ENCODE peak calls at places on chromosomes 2 and 18, in eight cellular contexts. C, Z, G, Q, R, Y, D and T are unnamed samples. For H3K9me3 and H3K36me3, the result is how much of the 10 kb centered on the place peaks cover.

GRCh38 chr18:37577051-37577611 is 11.5 kb upstream of the CELF4 start:
- DNase-seq in Q (no peak), Z (no peak), G (peak), D (no peak), C (no peak), Y (no peak), R (no peak), T (peak)

GRCh38 chr2:42906557-42907380 is 114.4 kb upstream of the HAAO start:
- DNase-seq in D (peak), Q (no peak), C (peak), Z (peak), R (no peak), Y (no peak), G (peak), T (no peak)

GRCh38 chr2:61588566-61588965 is 50.4 kb upstream of the XPO1 start:
- DNase-seq in D (no peak), Y (no peak), G (no peak), C (no peak), Q (no peak), R (no peak), Z (no peak), T (no peak)

GRCh38 chr18:73258375-73259087 is 390.7 kb upstream of the NETO1 start:
- DNase-seq in R (no peak), G (no peak), Z (no peak), C (no peak), D (no peak), Y (no peak), Q (no peak), T (no peak)

GRCh38 chr2:64624108-64624610 is 29.6 kb downstream of the SERTAD2 start:
- DNase-seq in C (no peak), G (no peak), Q (no peak), Y (no peak), Z (no peak), R (no peak), D (no peak), T (no peak)

GRCh38 chr2:190837417-190837816 is 43.2 kb upstream of the GLS start:
- DNase-seq in R (no peak), D (no peak), C (peak), G (no peak), Z (no peak), Q (no peak), Y (no peak), T (no peak)

GRCh38 chr18:63823516-63824219 is 48.5 kb downstream of the SERPINB7 start:
- DNase-seq in Z (no peak), D (no peak), R (no peak), Q (no peak), G (no peak), C (peak), Y (no peak), T (peak)

GRCh38 chr2:138432971-138433370 is 68.6 kb upstream of the SPOPL start:
- DNase-seq in R (no peak), Q (no peak), Y (no peak), D (no peak), Z (no peak), G (no peak), C (no peak), T (no peak)

GRCh38 chr2:9879455-9880194 is 36.4 kb downstream of the TAF1B start:
- DNase-seq in D (no peak), Q (no peak), Z (no peak), G (no peak), C (no peak), R (no peak), Y (no peak), T (no peak)

GRCh38 chr2:100391735-100392515 is 25.5 kb downstream of the CHST10 start:
- DNase-seq in D (no peak), Q (no peak), Z (no peak), G (peak), R (no peak), Y (no peak), C (no peak), T (no peak)

GRCh38 chr2:136013962-136014361 is 28.5 kb upstream of the DARS1 start:
- DNase-seq in G (no peak), Z (no peak), D (no peak), Q (no peak), Y (no peak), R (no peak), C (no peak), T (no peak)

GRCh38 chr18:28163201-28163778 is 13.6 kb downstream of the CDH2 start:
- DNase-seq in Q (no peak), Y (no peak), C (no peak), Z (no peak), R (no peak), G (no peak), D (no peak), T (no peak)

GRCh38 chr18:22485808-22486244 is 68.1 kb upstream of the CTAGE1 start:
- DNase-seq in Y (no peak), Z (no peak), R (no peak), Q (no peak), G (no peak), D (no peak), C (peak), T (no peak)

GRCh38 chr2:51013060-51013746 is 18.7 kb downstream of the NRXN1 start:
- DNase-seq in Q (peak), G (no peak), D (no peak), R (no peak), Y (no peak), C (no peak), Z (no peak), T (no peak)

GRCh38 chr2:29267710-29268109 is 152.5 kb downstream of the CLIP4 start:
- DNase-seq in Y (no peak), C (no peak), G (no peak), Z (no peak), D (no peak), Q (no peak), R (no peak), T (no peak)

GRCh38 chr2:29392774-29393173 is 277.6 kb downstream of the CLIP4 start:
- DNase-seq in G (no peak), D (no peak), Q (no peak), Y (no peak), C (no peak), Z (no peak), R (no peak), T (no peak)

GRCh38 chr2:143803936-143804335 is 674.7 kb downstream of the ARHGAP15 start:
- DNase-seq in Y (no peak), D (no peak), Q (no peak), Z (no peak), C (no peak), R (no peak), G (no peak), T (no peak)

GRCh38 chr2:215784371-215784783 is 229.0 kb downstream of the MREG start:
- DNase-seq in Q (no peak), D (no peak), Y (no peak), G (no peak), Z (no peak), C (peak), R (no peak), T (no peak)

GRCh38 chr18:3885209-3885792 is 435.3 kb downstream of the TGIF1 start:
- DNase-seq in G (no peak), R (no peak), Z (no peak), C (no peak), D (no peak), Q (no peak), Y (no peak), T (no peak)

GRCh38 chr2:213306320-213306942 is 22.2 kb downstream of the SPAG16 start:
- DNase-seq in C (no peak), R (no peak), Y (no peak), G (peak), Z (no peak), Q (peak), D (no peak), T (no peak)

GRCh38 chr2:37599688-37600525 is 71.5 kb downstream of the CDC42EP3 start:
- DNase-seq in Q (peak), C (no peak), D (no peak), G (no peak), Y (no peak), Z (no peak), R (peak), T (no peak)

GRCh38 chr2:224042191-224042696 is 3.2 kb upstream of the SERPINE2 start:
- DNase-seq in C (no peak), D (no peak), R (no peak), Q (no peak), Z (no peak), G (no peak), Y (no peak), T (no peak)

GRCh38 chr2:146128216-146128615 is 1608.3 kb upstream of the ZEB2 start:
- DNase-seq in Y (no peak), C (no peak), G (no peak), Z (no peak), D (no peak), R (no peak), Q (no peak), T (no peak)
- H3K9me3 ChIP-seq in Y (under half), C (under half), G (under half), Z (under half), D (under half), R (under half), Q (under half), T (under half)

GRCh38 chr18:80010551-80010906 is 22.2 kb upstream of the TXNL4A start:
- DNase-seq in Z (no peak), G (no peak), Q (no peak), D (no peak), R (no peak), C (no peak), Y (no peak), T (no peak)
- H3K36me3 ChIP-seq in Z (under half), G (under half), Q (under half), D (under half), R (under half), C (under half), Y (under half), T (under half)

GRCh38 chr18:14117611-14118010 is 14.6 kb downstream of the ZNF519 start:
- DNase-seq in D (no peak), G (no peak), Q (no peak), Y (no peak), C (no peak), Z (no peak), R (no peak), T (no peak)

GRCh38 chr18:14124689-14125088 is 7.5 kb downstream of the ZNF519 start:
- DNase-seq in Y (no peak), R (no peak), D (no peak), Z (no peak), C (no peak), G (no peak), Q (no peak), T (no peak)

GRCh38 chr18:14122099-14122498 is 10.1 kb downstream of the ZNF519 start:
- DNase-seq in Y (no peak), Z (no peak), C (no peak), R (no peak), D (no peak), G (no peak), Q (no peak), T (no peak)
- H3K9me3 ChIP-seq in Y (under half), Z (under half), C (under half), R (under half), D (under half), G (under half), Q (under half), T (under half)

GRCh38 chr2:177217247-177217843 is 4.8 kb downstream of the HNRNPA3 start:
- DNase-seq in C (no peak), D (no peak), G (no peak), Y (no peak), R (no peak), Z (no peak), Q (no peak), T (no peak)
- H3K36me3 ChIP-seq in C (half or more), D (half or more), G (half or more), Y (half or more), R (half or more), Z (under half), Q (half or more), T (under half)